ENCODE peak calls at places on chromosomes 4 and X, in eight cellular contexts. C is testis; J is hepatocyte; O is stimulated activated CD8-positive, alpha-beta memory T cell treated with anti-CD3 and anti-CD28 coated beads, Interleukin-15, amount 100 ng/mL, for 24 hours; N is HepG2; Y is KBM-7; V is T1000; X is fibroblast of mammary gland. M is an unnamed sample.

GRCh38 chrX:74422576-74423288 is 1.4 kb downstream of the SLC16A2 start:
- DNase-seq in C (peak; percentile 54), J (peak; percentile 74), O (no peak), N (peak; percentile 4), Y (no peak), V (peak; percentile 48), X (peak; percentile 50), M (no peak)

GRCh38 chrX:105821471-105822081 is 763 bp upstream of the NRK start:
- DNase-seq in C (peak; percentile 20), J (peak; percentile 38), O (no peak), N (no peak), Y (no peak), V (no peak), X (no peak), M (peak; percentile 25)

GRCh38 chr4:22695917-22696316 is 3.2 kb downstream of the GBA3 start:
- DNase-seq in C (peak; percentile 37), J (no peak), O (no peak), N (no peak), Y (no peak), V (no peak), X (no peak), M (no peak)

GRCh38 chrX:1093112-1093511 is 119.3 kb downstream of the CRLF2 start:
- DNase-seq in C (no peak), J (no peak), O (no peak), N (no peak), Y (peak; percentile 32), V (no peak), X (no peak), M (no peak)

GRCh38 chr4:90718926-90719325 is 591.7 kb downstream of the CCSER1 start:
- DNase-seq in C (no peak), J (no peak), O (no peak), N (no peak), Y (no peak), V (no peak), X (no peak), M (no peak)

GRCh38 chr4:7195546-7196282 is 3.4 kb downstream of the SORCS2 start:
- DNase-seq in C (peak; percentile 29), J (no peak), O (no peak), N (no peak), Y (no peak), V (no peak), X (peak; percentile 55), M (no peak)

GRCh38 chrX:139194571-139195280 is 335.8 kb upstream of the F9 start:
- DNase-seq in C (peak; percentile 37), J (peak; percentile 44), O (no peak), N (no peak), Y (peak; percentile 61), V (no peak), X (no peak), M (no peak)

GRCh38 chr4:72094054-72094780 is 62.4 kb downstream of the NPFFR2 start:
- DNase-seq in C (no peak), J (no peak), O (no peak), N (no peak), Y (no peak), V (no peak), X (no peak), M (no peak)

GRCh38 chr4:144584428-144584827 is 61.5 kb upstream of the HHIP start:
- DNase-seq in C (no peak), J (no peak), O (no peak), N (no peak), Y (no peak), V (no peak), X (no peak), M (no peak)

GRCh38 chr4:70703695-70704332 is 15.5 kb downstream of the UTP3 start:
- DNase-seq in C (peak; percentile 41), J (peak; percentile 12), O (no peak), N (no peak), Y (peak; percentile 28), V (no peak), X (peak; percentile 82), M (no peak)

GRCh38 chr4:71303850-71304249 is 35.0 kb upstream of the SLC4A4 start:
- DNase-seq in C (no peak), J (no peak), O (no peak), N (no peak), Y (no peak), V (no peak), X (no peak), M (no peak)

M was measured in HuH-7.